ENCODE peak calls at places on chromosomes 13 and 19, in six cellular contexts. P, Y, V, M, U and I are unnamed samples.

GRCh38 chr13:40582531-40582930 is 83.9 kb downstream of the FOXO1 start:
- DNase-seq in U (no peak), Y (no peak), M (no peak), P (no peak), V (no peak), I (no peak)

GRCh38 chr13:86445584-86446140 is 646.4 kb upstream of the SLITRK6 start:
- DNase-seq in U (no peak), V (no peak), Y (no peak), M (no peak), P (no peak), I (no peak)

GRCh38 chr13:28423010-28423409 is 71.9 kb downstream of the FLT1 start:
- DNase-seq in U (no peak), Y (peak; percentile 74), V (no peak), M (no peak), P (no peak), I (no peak)

GRCh38 chr19:45164577-45165335 is 4.0 kb upstream of the NKPD1 start:
- DNase-seq in P (peak; percentile 50), V (peak; percentile 83), Y (peak; percentile 64), U (no peak), M (peak; percentile 79), I (peak; percentile 82)

GRCh38 chr13:51620165-51620983 is 36.1 kb downstream of the WDFY2 start:
- DNase-seq in V (no peak), M (peak; percentile 98), P (no peak), U (no peak), Y (no peak), I (no peak)

GRCh38 chr13:107669356-107669755 is 546.0 kb downstream of the LIG4 start:
- DNase-seq in Y (no peak), M (no peak), P (no peak), V (no peak), U (no peak), I (no peak)

GRCh38 chr13:76225815-76226489 is 589.8 kb downstream of the LMO7 start:
- DNase-seq in U (no peak), V (no peak), M (no peak), Y (no peak), P (no peak), I (peak; percentile 24)

GRCh38 chr19:21586341-21587116 is 81.1 kb downstream of the ZNF429 start:
- DNase-seq in M (no peak), U (peak; percentile 82), V (no peak), P (no peak), Y (no peak), I (peak; percentile 62)

GRCh38 chr19:29482855-29483640 is 42.7 kb upstream of the VSTM2B start:
- DNase-seq in Y (no peak), U (no peak), V (no peak), M (no peak), P (no peak), I (no peak)

GRCh38 chr19:41699231-41699967 is 9.0 kb upstream of the CEACAM5 start:
- DNase-seq in V (no peak), M (no peak), P (no peak), Y (no peak), U (no peak), I (no peak)

DNA sequence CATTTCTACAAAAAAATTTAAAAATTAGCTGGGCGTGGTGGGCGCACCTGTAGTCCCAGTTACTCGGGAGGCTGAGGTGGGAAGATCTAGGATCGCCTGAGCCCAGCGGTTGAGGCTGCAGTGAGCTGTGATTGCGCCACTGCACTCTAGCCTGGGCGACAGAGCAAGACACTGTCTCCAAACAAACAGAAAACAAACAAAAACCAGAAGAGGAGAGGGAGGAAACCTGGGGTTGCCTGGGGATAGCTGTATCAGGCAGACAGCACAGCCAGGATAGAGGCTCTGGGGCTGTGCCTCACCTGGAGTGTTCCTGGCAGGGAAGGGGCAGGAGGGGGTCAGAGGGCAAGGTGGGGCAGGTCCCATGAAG is 2.6 kb upstream of the POLR2E start:
- DNase-seq in Y (no peak), M (peak; percentile 89), P (no peak), U (no peak), V (no peak), I (no peak)
- TF ChIP-seq POLR2AphosphoS5 in Y (no peak), M (no peak), P (no peak), U (no peak), V (no peak), I (no peak)

DNA sequence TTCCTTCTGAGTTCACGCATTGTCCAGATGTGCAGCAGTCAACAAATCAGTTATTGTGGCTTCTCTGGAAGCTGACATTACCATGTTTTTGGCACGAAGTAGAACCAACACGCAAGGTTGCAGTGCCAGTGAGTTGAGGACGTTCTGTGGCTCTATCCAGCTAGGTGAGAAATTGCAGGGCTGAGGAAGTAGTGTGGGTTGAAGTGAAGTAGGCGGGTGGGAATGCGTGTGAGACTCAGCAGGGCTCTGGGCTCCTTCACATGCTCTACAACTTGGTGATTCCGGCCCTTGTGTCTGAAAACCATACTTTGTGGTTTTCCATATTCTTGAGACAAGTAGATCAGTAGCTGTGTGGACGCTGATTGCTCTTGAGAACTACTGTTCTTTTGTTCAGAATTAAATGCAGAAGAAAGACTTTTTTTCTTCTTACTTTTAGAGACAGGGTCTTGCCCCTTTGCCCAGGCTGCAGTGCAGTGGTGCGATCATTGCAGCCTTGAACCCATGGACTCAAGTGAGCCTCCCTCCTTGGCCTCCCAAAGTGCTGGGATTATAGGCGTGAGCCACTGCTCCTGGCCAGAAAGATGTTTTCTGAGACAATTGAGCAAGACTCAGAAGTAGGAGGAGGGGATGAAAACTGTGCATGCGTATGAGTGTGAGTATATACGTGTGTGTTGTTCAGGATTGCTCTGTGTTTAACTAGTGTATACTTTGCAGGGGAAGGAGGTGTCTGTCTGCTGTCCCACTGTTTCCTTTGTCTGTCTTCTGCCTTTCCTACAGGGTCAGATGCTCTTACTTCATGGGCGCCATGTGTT is 46.2 kb downstream of the GATAD2A start:
- DNase-seq in V (no peak), Y (peak; percentile 68), P (no peak), U (no peak), M (no peak), I (no peak)
- H2AFZ ChIP-seq in V (no peak overlapping the region), Y (no peak overlapping the region), P (no peak overlapping the region), U (no peak overlapping the region), M (no peak overlapping the region), I (no peak overlapping the region)

DNA sequence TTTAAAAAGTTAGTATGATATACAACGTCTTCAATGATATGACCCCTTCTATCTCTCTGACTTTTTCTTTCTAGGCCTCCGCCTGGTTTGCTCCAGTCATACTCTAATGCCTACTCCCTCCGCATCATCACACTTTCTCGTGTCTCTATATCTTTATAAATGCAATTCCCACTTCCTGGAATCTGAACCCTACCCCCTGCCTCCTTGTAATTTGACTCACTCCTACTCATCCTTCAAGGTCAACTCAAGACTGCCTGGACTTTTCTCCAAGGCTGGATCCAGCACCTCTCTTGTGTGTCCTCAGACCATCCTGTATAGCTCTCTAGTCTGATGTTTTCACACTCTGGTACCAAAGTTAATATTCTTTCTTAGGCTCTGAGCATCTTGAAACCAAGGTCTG is 74.5 kb upstream of the SERP2 start:
- DNase-seq in P (no peak), U (no peak), M (no peak), V (no peak), Y (no peak), I (no peak)
- TF ChIP-seq REST in P (no peak), U (no peak), M (no peak), V (no peak), Y (no peak), I (no peak)

DNA sequence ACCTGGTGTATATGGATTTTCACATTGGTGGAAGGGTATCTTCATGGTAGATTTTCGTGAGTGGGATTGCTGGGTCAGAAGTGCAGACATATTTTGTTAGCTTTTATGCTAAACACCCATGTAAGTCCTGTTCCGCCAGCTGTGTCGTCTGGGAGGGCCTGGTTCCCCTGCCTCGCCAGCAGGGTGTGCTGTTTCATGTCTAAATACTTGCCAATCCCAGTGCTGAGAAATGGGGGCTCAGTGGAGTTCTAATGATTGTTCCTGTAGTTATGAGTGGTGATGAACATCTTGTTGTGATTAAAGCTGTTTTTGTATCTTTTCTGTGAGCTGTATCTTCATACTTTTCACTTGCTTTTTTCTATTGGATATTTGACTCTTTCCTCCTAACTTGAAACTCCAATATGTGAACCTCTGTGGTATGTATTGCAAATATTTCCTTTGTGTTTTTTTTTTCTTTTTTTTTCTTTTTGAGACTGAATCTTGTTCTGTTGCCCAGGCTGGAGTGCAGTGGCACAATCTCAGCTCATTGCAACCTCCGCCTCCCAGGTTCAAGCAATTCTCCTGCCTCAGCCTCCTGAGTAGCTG is 32.7 kb downstream of the KDM4B start:
- DNase-seq in Y (no peak), U (peak; percentile 69), P (peak; percentile 66), M (peak; percentile 58), V (peak; percentile 32), I (peak; percentile 75)
- TF ChIP-seq POLR2AphosphoS5 in Y (no peak), U (no peak), P (no peak), M (no peak), V (no peak), I (no peak)

DNA sequence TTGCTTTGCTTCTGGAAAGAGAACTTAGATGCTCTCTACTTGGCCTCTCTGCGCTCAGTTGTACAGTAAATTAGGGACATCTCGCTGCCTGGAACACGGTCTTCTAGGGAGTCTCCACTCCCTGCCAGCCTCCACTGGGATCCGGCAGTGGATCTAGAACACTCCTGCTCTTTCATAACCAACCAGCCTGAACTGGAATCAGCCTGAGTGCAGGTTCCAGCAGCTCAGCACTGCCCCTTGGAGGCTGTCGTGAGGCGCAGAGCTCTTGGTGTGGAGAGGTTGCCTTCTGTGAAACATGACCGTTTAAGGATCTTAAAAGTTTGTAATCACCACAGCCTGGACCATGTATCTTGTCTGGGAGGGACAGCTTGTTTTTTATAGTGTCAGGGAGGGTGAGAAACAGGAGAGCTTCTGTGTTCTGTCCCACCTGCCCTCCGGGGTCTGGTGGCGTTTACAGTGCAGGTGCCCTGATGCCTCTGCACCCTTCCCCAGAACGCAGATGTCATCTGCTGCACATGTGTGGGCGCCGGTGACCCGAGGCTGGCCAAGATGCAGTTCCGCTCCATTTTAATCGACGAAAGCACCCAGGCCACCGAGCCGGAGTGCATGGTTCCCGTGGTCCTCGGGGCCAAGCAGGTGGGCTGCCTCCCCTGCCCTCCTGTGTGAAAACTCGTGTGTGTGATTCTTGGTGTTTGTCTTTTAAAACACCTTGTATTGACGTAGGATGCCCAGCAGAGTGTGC is 24.8 kb downstream of the UPF1 start:
- DNase-seq in U (peak; percentile 63), Y (no peak), P (no peak), M (no peak), V (no peak), I (peak; percentile 43)
- H2AFZ ChIP-seq in U (no peak overlapping the region), Y (no peak overlapping the region), P (no peak overlapping the region), M (no peak overlapping the region), V (no peak overlapping the region), I (no peak overlapping the region)